ENCODE peak calls at places on chromosomes 2 and 18, in eight cellular contexts. S, G, P, E, N, J, C and K are unnamed samples.

GRCh38 chr2:224646242-224646846 is 61.2 kb upstream of the CUL3 start:
- DNase-seq in P (peak; percentile 96), G (no peak), S (no peak), C (no peak), J (no peak), N (peak; percentile 31), E (no peak), K (no peak)

GRCh38 chr2:68031546-68032160 is 31.2 kb downstream of the C1D start:
- DNase-seq in E (no peak), N (no peak), G (no peak), C (no peak), P (peak; percentile 53), S (no peak), J (no peak), K (no peak)

GRCh38 chr2:38516122-38516521 is 86.6 kb downstream of the HNRNPLL start:
- DNase-seq in J (no peak), P (no peak), N (no peak), E (no peak), S (no peak), C (no peak), G (no peak), K (no peak)

GRCh38 chr18:11872479-11873136 is 21.4 kb downstream of the CHMP1B start:
- DNase-seq in C (no peak), G (no peak), S (no peak), E (no peak), J (no peak), N (peak; percentile 33), P (no peak), K (peak; percentile 55)

GRCh38 chr18:13216732-13217465 is 1.7 kb upstream of the LDLRAD4 start:
- DNase-seq in N (peak; percentile 47), C (peak; percentile 35), S (peak; percentile 70), J (no peak), E (peak; percentile 39), P (no peak), G (no peak), K (peak; percentile 27)

GRCh38 chr2:191983186-191983585 is 136.3 kb upstream of the CAVIN2 start:
- DNase-seq in C (no peak), E (no peak), G (no peak), S (no peak), P (no peak), N (no peak), J (no peak), K (no peak)

GRCh38 chr2:71926860-71927756 is 220.6 kb downstream of the CYP26B1 start:
- DNase-seq in P (no peak), G (no peak), J (no peak), S (no peak), N (no peak), C (no peak), E (no peak), K (no peak)

GRCh38 chr2:86807462-86808275 is 17.0 kb upstream of the CD8A start:
- DNase-seq in C (no peak), J (peak; percentile 15), N (peak; percentile 42), G (no peak), S (peak; percentile 34), E (no peak), P (peak; percentile 88), K (no peak)

GRCh38 chr2:26552641-26553040 is 74.7 kb upstream of the OTOF start:
- DNase-seq in C (no peak), S (no peak), N (no peak), E (no peak), P (no peak), J (no peak), G (no peak), K (no peak)

GRCh38 chr2:37357053-37357452 is 12.6 kb downstream of the QPCT start:
- DNase-seq in J (no peak), C (no peak), E (no peak), N (no peak), S (no peak), G (no peak), P (no peak), K (no peak)

GRCh38 chr18:35043207-35043606 is 2.0 kb downstream of the MAPRE2 start:
- DNase-seq in S (no peak), N (peak; percentile 19), J (no peak), E (no peak), C (no peak), P (no peak), G (no peak), K (no peak)

GRCh38 chr2:198596985-198597384 is 792.6 kb downstream of the PLCL1 start:
- DNase-seq in P (no peak), S (no peak), E (no peak), J (no peak), G (no peak), N (no peak), C (no peak), K (no peak)

GRCh38 chr2:107553045-107553444 is 273.6 kb upstream of the RGPD4 start:
- DNase-seq in S (no peak), P (no peak), E (no peak), N (no peak), J (no peak), C (no peak), G (no peak), K (no peak)

GRCh38 chr18:46448347-46448746 is 208.7 kb downstream of the LOXHD1 start:
- DNase-seq in G (no peak), J (no peak), P (no peak), N (no peak), C (no peak), E (no peak), S (no peak), K (no peak)

GRCh38 chr2:38602136-38602731 is 494 bp downstream of the HNRNPLL start:
- DNase-seq in C (peak; percentile 23), G (no peak), S (peak; percentile 61), P (no peak), E (peak; percentile 30), N (peak; percentile 41), J (no peak), K (no peak)

GRCh38 chr18:37668971-37669747 is 103.6 kb upstream of the CELF4 start:
- DNase-seq in N (no peak), C (no peak), P (no peak), S (no peak), G (no peak), E (no peak), J (no peak), K (no peak)

GRCh38 chr2:46471-47345 is at the start of gene FAM110C:
- DNase-seq in E (no peak), P (no peak), J (peak; percentile 11), C (peak; percentile 26), S (peak; percentile 16), G (no peak), N (peak; percentile 59), K (no peak)

GRCh38 chr2:100230754-100231153 is 88.4 kb upstream of the AFF3 start:
- DNase-seq in G (no peak), C (no peak), J (no peak), E (no peak), S (no peak), N (no peak), P (no peak), K (no peak)

GRCh38 chr2:136086253-136087016 is 31.5 kb downstream of the CXCR4 start:
- DNase-seq in S (no peak), J (no peak), E (no peak), P (no peak), G (no peak), N (no peak), C (no peak), K (no peak)

GRCh38 chr2:67626656-67627055 is 229.5 kb downstream of the ETAA1 start:
- DNase-seq in P (no peak), N (no peak), E (no peak), S (no peak), J (no peak), G (no peak), C (no peak), K (no peak)

GRCh38 chr2:16546128-16546754 is 119.4 kb downstream of the CYRIA start:
- DNase-seq in E (no peak), C (no peak), N (peak; percentile 16), S (no peak), P (no peak), J (no peak), G (no peak), K (no peak)

GRCh38 chr2:161414385-161415040 is 1.6 kb upstream of the TBR1 start:
- DNase-seq in G (no peak), J (no peak), C (peak; percentile 3), P (no peak), S (no peak), E (no peak), N (no peak), K (no peak)

GRCh38 chr2:46831869-46832265 is 83.7 kb downstream of the MCFD2 start:
- DNase-seq in E (no peak), S (no peak), C (no peak), N (no peak), G (no peak), P (no peak), J (no peak), K (no peak)

GRCh38 chr2:227479865-227480475 is 8.0 kb downstream of the AGFG1 start:
- DNase-seq in G (no peak), J (no peak), S (no peak), P (no peak), C (no peak), E (no peak), N (no peak), K (no peak)

GRCh38 chr2:235842941-235843340 is 325.2 kb downstream of the GBX2 start:
- DNase-seq in E (no peak), P (no peak), J (no peak), G (no peak), C (no peak), S (no peak), N (no peak), K (no peak)

GRCh38 chr2:112884869-112885502 is 26.0 kb upstream of the IL37 start:
- DNase-seq in S (no peak), C (peak; percentile 57), P (no peak), N (peak; percentile 86), G (no peak), E (peak; percentile 57), J (no peak), K (no peak)

GRCh38 chr2:174282449-174282848 is 34.1 kb upstream of the OLA1 start:
- DNase-seq in P (no peak), E (no peak), J (no peak), G (no peak), S (no peak), N (no peak), C (no peak), K (no peak)

GRCh38 chr18:37107748-37108522 is 279.0 kb downstream of the KIAA1328 start:
- DNase-seq in G (no peak), P (peak; percentile 77), E (no peak), N (no peak), S (no peak), C (no peak), J (no peak), K (no peak)

GRCh38 chr2:71530246-71530986 is 77.1 kb downstream of the DYSF start:
- DNase-seq in J (no peak), N (peak; percentile 44), S (no peak), G (no peak), E (no peak), P (peak; percentile 44), C (no peak), K (peak; percentile 21)

GRCh38 chr18:31684279-31685096 is at the start of gene B4GALT6:
- DNase-seq in S (no peak), N (peak; percentile 34), P (no peak), J (peak; percentile 25), E (no peak), G (no peak), C (no peak), K (no peak)

GRCh38 chr18:56853961-56854360 is 202.8 kb downstream of the WDR7 start:
- DNase-seq in N (no peak), G (peak; percentile 15), J (no peak), P (no peak), E (no peak), C (no peak), S (no peak), K (no peak)

GRCh38 chr18:25743661-25744151 is 346.7 kb downstream of the SS18 start:
- DNase-seq in P (no peak), E (no peak), N (no peak), J (no peak), S (no peak), G (no peak), C (no peak), K (no peak)